ENCODE peak calls at places on chromosome X, in four cellular contexts. O is H7, Z is G401, G is EL. P is an unnamed sample.

GRCh38 chrX:44002569-44002968 is 29.4 kb upstream of the NDP start:
- DNase-seq in O (no peak), Z (no peak), G (no peak), P (no peak)

GRCh38 chrX:100289159-100289558 is 120.9 kb downstream of the PCDH19 start:
- DNase-seq in O (no peak), Z (no peak), G (no peak), P (no peak)

GRCh38 chrX:101078716-101079115 is at the start of gene TMEM35A:
- DNase-seq in O (peak), Z (peak), G (peak), P (peak)

GRCh38 chrX:153651540-153652079 is 4.6 kb downstream of the DUSP9 start:
- DNase-seq in O (peak), Z (no peak), G (no peak), P (no peak)

GRCh38 chrX:124862304-124862703 is 457.4 kb upstream of the TEX13C start:
- DNase-seq in O (no peak), Z (no peak), G (no peak), P (no peak)

GRCh38 chrX:23888887-23889501 is 18.7 kb downstream of the APOO start:
- DNase-seq in O (no peak), Z (no peak), G (peak), P (no peak)

GRCh38 chrX:42117318-42117717 is 194.0 kb upstream of the CASK start:
- DNase-seq in O (no peak), Z (no peak), G (no peak), P (no peak)

GRCh38 chrX:9884031-9884779 is 83.0 kb upstream of the CLDN34 start:
- DNase-seq in O (no peak), Z (no peak), G (no peak), P (no peak)

GRCh38 chrX:103666202-103667107 is 20.0 kb downstream of the MORF4L2 start:
- DNase-seq in O (no peak), Z (no peak), G (no peak), P (no peak)

GRCh38 chrX:103783971-103784370 is 7.3 kb downstream of the PLP1 start:
- DNase-seq in O (no peak), Z (no peak), G (no peak), P (peak)